ENCODE peak calls at places on chromosomes 11 and 22, in four cellular contexts. C is K562, I is GM12878, G is HepG2. R is an unnamed sample.

GRCh38 chr11:1564535-1565172 is 7.4 kb downstream of the DUSP8 start:
- DNase-seq in C (peak; percentile 94), I (no peak), G (no peak), R (peak; percentile 90)

GRCh38 chr11:133338588-133338987 is 193.7 kb downstream of the OPCML start:
- DNase-seq in C (no peak), I (no peak), G (no peak), R (no peak)

GRCh38 chr11:17989306-17989705 is 23.5 kb downstream of the SERGEF start:
- DNase-seq in C (no peak), I (no peak), G (no peak), R (no peak)

GRCh38 chr11:77108436-77108835 is 5.8 kb downstream of the OMP start:
- DNase-seq in C (no peak), I (no peak), G (no peak), R (no peak)

GRCh38 chr11:77046060-77046501 is 11.9 kb downstream of the B3GNT6 start:
- DNase-seq in C (peak; percentile 89), I (no peak), G (no peak), R (peak; percentile 92)

GRCh38 chr22:39456262-39457046 is at the start of gene MGAT3:
- DNase-seq in C (no peak), I (no peak), G (no peak), R (no peak)

GRCh38 chr11:118339281-118340045 is 3.0 kb downstream of the CD3D start:
- DNase-seq in C (peak; percentile 22), I (no peak), G (no peak), R (no peak)

GRCh38 chr11:75946531-75947530 is 131.8 kb downstream of the UVRAG start:
- DNase-seq in C (no peak), I (no peak), G (no peak), R (no peak)

GRCh38 chr11:66492161-66492865 is 12.1 kb downstream of the DPP3 start:
- DNase-seq in C (no peak), I (no peak), G (no peak), R (no peak)

GRCh38 chr11:94924074-94925031 is 49.0 kb downstream of the CWC15 start:
- DNase-seq in C (no peak), I (no peak), G (no peak), R (no peak)

GRCh38 chr11:1305558-1306056 is 3.8 kb downstream of the TOLLIP start:
- DNase-seq in C (no peak), I (no peak), G (no peak), R (peak; percentile 36)

GRCh38 chr11:76577199-76577920 is 93.2 kb downstream of the LRRC32 start:
- DNase-seq in C (no peak), I (no peak), G (no peak), R (no peak)

GRCh38 chr11:27423125-27423524 is 49.5 kb downstream of the LGR4 start:
- DNase-seq in C (no peak), I (no peak), G (no peak), R (no peak)

GRCh38 chr11:33620423-33621120 is 80.1 kb downstream of the C11orf91 start:
- DNase-seq in C (no peak), I (no peak), G (no peak), R (no peak)

GRCh38 chr11:64971421-64972233 is at the start of gene MAJIN:
- DNase-seq in C (peak; percentile 92), I (peak; percentile 51), G (no peak), R (peak; percentile 89)

GRCh38 chr11:77067776-77068460 is 1.1 kb downstream of the CAPN5 start:
- DNase-seq in C (no peak), I (no peak), G (no peak), R (no peak)

GRCh38 chr11:47566166-47566546 is 757 bp downstream of the PTPMT1 start:
- DNase-seq in C (no peak), I (no peak), G (no peak), R (no peak)

GRCh38 chr11:114099392-114100178 is 40.1 kb downstream of the ZBTB16 start:
- DNase-seq in C (no peak), I (no peak), G (no peak), R (no peak)

GRCh38 chr22:45888221-45889092 is 88.5 kb downstream of the WNT7B start:
- DNase-seq in C (no peak), I (no peak), G (no peak), R (no peak)

GRCh38 chr11:35061516-35062440 is 77.2 kb upstream of the CD44 start:
- DNase-seq in C (no peak), I (no peak), G (no peak), R (no peak)

GRCh38 chr11:106063009-106063408 is 14.1 kb downstream of the KBTBD3 start:
- DNase-seq in C (no peak), I (no peak), G (no peak), R (no peak)

GRCh38 chr11:79942071-79942470 is 501.2 kb upstream of the TENM4 start:
- DNase-seq in C (no peak), I (no peak), G (no peak), R (no peak)

GRCh38 chr11:115939104-115939503 is 434.9 kb upstream of the CADM1 start:
- DNase-seq in C (no peak), I (no peak), G (no peak), R (no peak)

GRCh38 chr11:83051760-83052671 is 19.7 kb downstream of the RAB30 start:
- DNase-seq in C (no peak), I (no peak), G (no peak), R (no peak)

GRCh38 chr11:8192016-8192895 is 23.4 kb upstream of the RIC3 start:
- DNase-seq in C (peak; percentile 71), I (no peak), G (peak; percentile 45), R (peak; percentile 88)

GRCh38 chr11:69202511-69203221 is 46.9 kb downstream of the SMIM38 start:
- DNase-seq in C (no peak), I (no peak), G (no peak), R (no peak)

GRCh38 chr11:17991799-17992433 is 20.9 kb downstream of the SERGEF start:
- DNase-seq in C (peak; percentile 61), I (no peak), G (peak; percentile 41), R (no peak)

GRCh38 chr11:64210301-64211020 is 3.9 kb downstream of the FERMT3 start:
- DNase-seq in C (no peak), I (no peak), G (no peak), R (no peak)

GRCh38 chr22:31247726-31248125 is 35.6 kb downstream of the LIMK2 start:
- DNase-seq in C (no peak), I (no peak), G (no peak), R (no peak)

GRCh38 chr22:41240377-41241132 is at the start of gene CHADL:
- DNase-seq in C (no peak), I (no peak), G (peak; percentile 58), R (no peak)

GRCh38 chr11:97140885-97141494 is 751.2 kb downstream of the JRKL start:
- DNase-seq in C (no peak), I (no peak), G (peak; percentile 16), R (no peak)

GRCh38 chr11:61131998-61132555 is 29.1 kb downstream of the VPS37C start:
- DNase-seq in C (no peak), I (no peak), G (no peak), R (no peak)

GRCh38 chr11:61133145-61133544 is 28.1 kb downstream of the VPS37C start:
- DNase-seq in C (no peak), I (no peak), G (no peak), R (no peak)

GRCh38 chr11:61131186-61131585 is 28.9 kb downstream of the CD5 start:
- DNase-seq in C (no peak), I (no peak), G (no peak), R (no peak)

GRCh38 chr11:61131586-61131985 is 29.3 kb downstream of the CD5 start:
- DNase-seq in C (no peak), I (no peak), G (no peak), R (no peak)

GRCh38 chr11:61132646-61133045 is 28.6 kb downstream of the VPS37C start:
- DNase-seq in C (no peak), I (no peak), G (no peak), R (no peak)
- TF ChIP-seq GABPA in C (no peak), I (no peak), G (no peak), R (no peak)

GRCh38 chr11:91773090-91773489 is 451.5 kb upstream of the FAT3 start:
- DNase-seq in C (no peak), I (no peak), G (no peak), R (peak; percentile 49)

GRCh38 chr11:91778758-91779157 is 445.9 kb upstream of the FAT3 start:
- DNase-seq in C (no peak), I (no peak), G (no peak), R (no peak)

GRCh38 chr11:91776660-91777059 is 448.0 kb upstream of the FAT3 start:
- DNase-seq in C (no peak), I (no peak), G (no peak), R (no peak)
- TF ChIP-seq CBX5 in C (no peak), I (no peak), G (no peak), R (no peak)

GRCh38 chr22:29979645-29980303 is 96.8 kb downstream of the MTMR3 start:
- DNase-seq in C (no peak), I (peak; percentile 4), G (no peak), R (no peak)
- TF ChIP-seq GABPA in C (no peak), I (no peak), G (no peak), R (no peak)

GRCh38 chr11:102666331-102666957 is 39.1 kb downstream of the MMP27 start:
- DNase-seq in C (peak; percentile 58), I (no peak), G (peak; percentile 46), R (no peak)
- TF ChIP-seq CBX5 in C (no peak), I (no peak), G (no peak), R (no peak)

DNA sequence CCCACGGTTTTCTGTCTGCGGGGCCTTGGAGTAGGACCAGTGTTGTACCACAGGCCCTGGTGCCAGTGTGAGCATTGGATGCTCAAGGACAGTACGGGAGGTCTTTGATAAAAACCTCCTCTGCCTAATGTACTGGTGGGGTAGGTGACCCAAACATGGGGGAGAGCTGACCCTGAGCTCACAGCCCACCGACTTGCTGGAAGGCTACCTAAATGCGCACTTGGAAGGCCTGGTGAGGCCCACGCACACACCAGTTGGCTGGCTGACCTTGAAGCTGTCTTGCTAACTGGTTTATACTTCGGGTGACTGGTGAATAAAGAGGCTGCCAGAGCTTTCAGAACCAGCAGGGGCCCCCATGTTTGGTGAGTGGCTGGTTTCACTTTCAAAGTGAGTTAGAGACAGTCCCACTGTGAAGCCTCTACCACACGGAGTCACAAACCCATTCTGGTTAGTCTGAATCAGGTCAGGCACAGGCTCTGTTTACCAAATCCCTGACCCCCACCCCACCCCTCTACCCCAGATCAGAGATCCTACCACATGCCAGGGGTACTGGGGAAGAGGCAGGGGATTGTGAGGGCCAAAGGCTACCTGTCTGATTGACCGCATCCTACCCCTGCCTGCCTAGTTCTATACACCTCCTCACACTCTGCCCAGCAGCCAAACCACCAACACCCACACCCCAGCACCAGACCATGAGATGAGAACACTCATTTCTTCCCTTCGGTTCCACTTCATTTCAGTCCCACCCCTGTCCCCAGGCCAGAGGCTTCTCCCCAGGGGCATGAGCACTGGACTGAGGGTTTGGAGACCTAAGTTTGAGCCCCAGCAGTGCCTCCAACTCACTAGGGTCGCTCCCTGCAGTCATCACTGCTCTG is 12.7 kb upstream of the IL2RB start:
- DNase-seq in C (no peak), I (peak; percentile 98), G (no peak), R (no peak)
- TF ChIP-seq GABPA in C (no peak), I (no peak), G (no peak), R (no peak)

DNA sequence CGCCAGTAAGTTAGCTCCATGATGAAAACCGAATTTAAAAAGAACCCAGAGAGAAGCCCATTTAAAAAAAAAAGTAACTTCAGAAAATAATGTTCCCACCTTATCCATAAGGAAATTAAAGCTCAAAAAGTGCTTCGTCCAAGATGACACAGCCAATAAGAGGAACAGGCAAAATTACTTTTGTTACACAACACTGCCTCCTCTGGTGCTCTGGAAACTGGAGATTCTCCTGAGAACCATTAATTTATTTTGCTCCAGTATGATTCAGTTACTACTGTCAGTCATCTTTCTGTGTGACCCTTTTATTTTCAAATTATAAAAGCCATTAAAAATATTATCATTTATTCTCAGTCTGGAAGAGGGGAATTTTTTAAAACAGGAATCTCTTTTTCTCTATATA is 2.0 kb downstream of the IFT27 start:
- DNase-seq in C (no peak), I (no peak), G (no peak), R (no peak)
- TF ChIP-seq CBX5 in C (no peak), I (no peak), G (no peak), R (no peak)